ENCODE peak calls at places on chromosomes 12 and 14, in five cellular contexts. J is endodermal cell; U is adrenal gland; F is CD4-positive, CD25-positive, alpha-beta regulatory T cell; P is GM12865. Y is an unnamed sample.

GRCh38 chr14:96108911-96109310 is 69.7 kb downstream of the C14orf132 start:
- DNase-seq in F (no peak), J (no peak), U (no peak), P (no peak), Y (no peak)

GRCh38 chr12:51593539-51593938 is 2.5 kb downstream of the SCN8A start:
- DNase-seq in F (peak), J (peak), U (peak), P (peak), Y (peak)

GRCh38 chr14:77053046-77053841 is 24.7 kb upstream of the IRF2BPL start:
- DNase-seq in F (peak), J (peak), P (peak), U (peak), Y (peak)

GRCh38 chr12:86613306-86613705 is 357.1 kb upstream of the MGAT4C start:
- DNase-seq in P (no peak), F (no peak), J (no peak), U (no peak), Y (peak)

GRCh38 chr12:70264067-70264867 is 21.0 kb downstream of the CNOT2 start:
- DNase-seq in F (no peak), P (no peak), J (no peak), U (no peak), Y (no peak)

GRCh38 chr12:98595152-98595988 is 1.9 kb downstream of the SLC25A3 start:
- DNase-seq in F (no peak), P (no peak), U (no peak), J (peak), Y (peak)

GRCh38 chr12:124321556-124322270 is 26.8 kb downstream of the RFLNA start:
- DNase-seq in F (no peak), U (no peak), J (peak), P (no peak), Y (peak)

GRCh38 chr12:49346659-49347306 is at the start of gene DNAJC22:
- DNase-seq in U (no peak), J (peak), P (peak), F (no peak), Y (no peak)

GRCh38 chr12:84789184-84789583 is 123.4 kb downstream of the SLC6A15 start:
- DNase-seq in F (no peak), J (no peak), U (no peak), P (no peak), Y (no peak)

GRCh38 chr12:84791444-84791843 is 121.2 kb downstream of the SLC6A15 start:
- DNase-seq in J (no peak), P (no peak), F (no peak), U (no peak), Y (no peak)

DNA sequence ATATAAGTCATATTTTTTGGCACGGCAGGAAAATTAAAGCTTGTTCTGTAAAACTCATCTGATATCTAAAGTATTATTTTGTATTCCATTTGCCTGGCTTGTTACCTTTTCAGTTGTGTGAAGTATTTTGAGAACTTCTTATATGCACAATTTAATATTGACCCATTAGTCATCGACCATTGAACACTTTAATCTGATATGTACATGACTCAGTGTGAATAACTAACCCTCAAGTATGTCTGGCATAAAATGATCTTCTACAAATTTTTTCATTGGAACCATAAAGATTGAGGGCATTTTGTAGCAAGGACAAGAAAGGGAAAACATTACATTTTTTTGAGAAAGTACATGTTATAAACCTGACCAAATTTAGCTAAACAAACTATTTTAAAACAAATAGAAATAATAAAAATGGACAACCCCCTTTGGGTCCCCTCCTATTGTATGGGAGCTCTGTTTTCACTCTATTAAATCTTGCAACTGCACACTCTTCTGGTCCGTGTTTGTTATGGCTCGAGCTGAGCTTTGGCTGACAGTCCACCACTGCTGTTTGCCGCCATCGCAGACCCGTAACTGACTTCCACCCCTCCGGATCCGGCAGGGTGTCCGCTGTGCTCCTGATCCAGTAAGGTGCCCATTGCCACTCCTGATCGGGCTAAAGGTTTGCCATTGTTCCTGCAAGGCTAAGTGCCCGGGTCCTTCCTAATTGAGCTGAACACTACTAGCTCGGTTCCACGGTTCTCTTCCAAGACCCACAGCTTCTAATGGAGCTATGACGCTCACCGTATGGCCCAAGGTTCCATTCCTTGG is 118.8 kb downstream of the SLC6A15 start:
- DNase-seq in F (no peak), U (no peak), P (no peak), J (no peak), Y (no peak)
- H3K4me3 ChIP-seq in F (no peak), U (no peak), P (no peak), J (no peak), Y (no peak)

GRCh38 chr12:93793983-93794382 is 116.8 kb downstream of the CRADD start:
- DNase-seq in F (no peak), U (peak), J (no peak), P (no peak), Y (peak)

GRCh38 chr12:93789767-93790166 is 112.6 kb downstream of the CRADD start:
- DNase-seq in F (no peak), U (no peak), P (no peak), J (no peak), Y (peak)

GRCh38 chr12:93788853-93789252 is 111.7 kb downstream of the CRADD start:
- DNase-seq in P (no peak), F (no peak), J (no peak), U (no peak), Y (no peak)

GRCh38 chr12:93793007-93793406 is 115.8 kb downstream of the CRADD start:
- DNase-seq in J (no peak), F (no peak), U (no peak), P (no peak), Y (peak)

DNA sequence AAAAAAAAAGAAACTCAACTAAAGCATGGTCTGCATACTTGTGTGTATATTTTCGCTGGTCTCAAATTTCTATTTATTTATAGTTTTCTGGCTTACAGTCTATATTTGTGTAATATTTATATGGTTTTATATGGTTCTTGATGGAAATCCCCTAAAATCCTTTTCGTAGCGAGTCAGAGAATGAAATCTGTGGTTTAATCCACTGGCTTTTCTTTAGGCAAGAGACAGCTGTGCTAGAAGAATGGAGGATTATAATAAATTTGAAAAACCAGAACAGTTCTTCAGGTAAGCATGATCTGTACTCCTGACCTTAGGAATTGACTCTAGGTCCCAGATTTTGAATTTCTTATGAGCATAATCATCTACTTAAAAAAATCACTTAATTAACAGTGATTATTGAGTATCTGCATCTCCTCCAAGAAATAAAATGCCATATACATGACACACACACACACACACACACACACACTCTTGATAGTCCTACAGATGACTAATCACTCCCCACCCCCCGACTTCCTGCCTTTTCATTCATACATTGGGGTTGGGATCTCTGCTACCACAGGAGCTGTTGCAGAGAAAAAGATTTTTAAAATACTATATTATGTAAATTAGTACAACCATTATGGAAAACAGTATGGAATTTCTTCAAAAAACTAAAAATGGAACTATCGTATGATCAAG is 113.4 kb downstream of the CRADD start:
- DNase-seq in P (no peak), U (no peak), F (no peak), J (no peak), Y (peak)
- H3K4me3 ChIP-seq in P (no peak), U (no peak), F (no peak), J (no peak), Y (no peak)

DNA sequence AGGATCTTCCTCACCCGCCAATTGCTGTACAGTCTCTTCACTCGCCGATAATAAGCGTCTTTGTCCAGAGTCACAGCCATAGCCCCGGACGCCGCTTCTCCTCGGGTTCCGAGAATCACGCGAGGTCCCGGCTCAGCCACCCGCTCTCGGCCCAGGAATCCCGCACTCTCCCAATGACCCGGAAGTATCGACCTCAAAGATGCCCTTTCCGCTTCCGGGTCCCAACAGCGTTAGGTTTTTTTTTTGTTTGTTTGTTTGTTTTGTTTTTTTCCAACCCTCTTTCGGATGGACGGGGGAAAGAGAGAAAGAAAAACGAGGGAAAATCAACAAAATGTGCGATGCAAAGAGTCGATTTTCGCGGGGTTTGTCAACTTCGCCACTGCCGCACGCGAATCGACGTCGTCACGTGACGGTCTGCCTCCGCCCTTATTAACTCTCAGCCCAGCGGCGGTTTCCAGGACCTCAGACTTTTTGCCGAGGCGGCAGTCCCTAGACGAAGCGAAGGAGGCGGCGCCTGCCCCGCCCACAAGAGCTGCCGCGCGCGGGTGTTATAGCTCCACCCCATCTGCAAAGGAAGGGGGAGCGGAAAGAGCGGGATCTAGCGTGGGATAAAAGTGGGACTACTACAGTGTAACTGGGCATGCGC is at the start of gene SUPT16H:
- DNase-seq in P (peak), J (peak), U (peak), F (peak), Y (peak)
- H3K4me3 ChIP-seq in P (peak), J (peak), U (peak), F (peak), Y (peak)

GRCh38 chr12:57149309-57149900 is 2.0 kb upstream of the LRP1-AS start:
- DNase-seq in F (no peak), J (no peak), P (no peak), U (peak), Y (peak)
- H3K4me3 ChIP-seq in F (no peak), J (no peak), P (no peak), U (no peak), Y (no peak)

DNA sequence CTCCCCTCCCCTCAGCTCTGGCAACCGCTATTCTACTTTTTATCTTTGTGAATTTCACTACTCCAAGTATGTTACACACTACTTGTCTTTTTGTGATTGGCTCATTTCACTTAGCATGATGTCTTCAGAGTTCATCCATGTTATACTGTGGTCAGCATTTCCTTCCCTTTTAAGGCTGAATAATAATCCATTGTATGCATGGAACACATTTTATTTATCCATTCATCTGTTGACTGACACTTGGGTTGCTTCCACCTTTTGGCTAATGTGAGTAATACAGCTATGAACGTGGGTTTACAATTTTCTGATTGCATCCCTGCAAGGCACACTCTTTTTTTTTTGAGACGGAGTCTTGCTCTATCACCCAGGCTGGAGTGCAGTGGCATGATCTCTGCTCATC is 53.0 kb upstream of the FUT8 start:
- DNase-seq in U (no peak), F (no peak), J (no peak), P (no peak), Y (peak)
- H3K4me3 ChIP-seq in U (no peak), F (no peak), J (no peak), P (no peak), Y (no peak)

Y was measured in cardiac fibroblast.